ENCODE peak calls at places on chromosomes 11 and 22, in five cellular contexts. G, L, P, Y and R are unnamed samples. For H3K9me3, the result is how much of the 10 kb centered on the place peaks cover.

GRCh38 chr22:24156146-24156914 is 25.0 kb upstream of the SUSD2 start:
- DNase-seq in G (peak), L (no peak), P (peak), Y (peak), R (peak)

GRCh38 chr11:78800089-78800690 is 225.5 kb upstream of the NARS2 start:
- DNase-seq in G (no peak), L (no peak), P (no peak), Y (no peak), R (no peak)

GRCh38 chr11:69131644-69132300 is 24.0 kb upstream of the SMIM38 start:
- DNase-seq in G (no peak), L (peak), P (no peak), Y (peak), R (no peak)

GRCh38 chr11:130798801-130799200 is 117.5 kb downstream of the SNX19 start:
- DNase-seq in G (no peak), L (no peak), P (no peak), Y (no peak), R (no peak)

GRCh38 chr11:2269601-2270321 is 627 bp downstream of the ASCL2 start:
- DNase-seq in G (peak), L (peak), P (no peak), Y (no peak), R (no peak)

GRCh38 chr22:28329582-28330073 is 350.0 kb downstream of the TTC28 start:
- DNase-seq in G (no peak), L (no peak), P (no peak), Y (no peak), R (no peak)

GRCh38 chr11:46272816-46273427 is 4.5 kb upstream of the CREB3L1 start:
- DNase-seq in G (no peak), L (no peak), P (no peak), Y (no peak), R (no peak)

GRCh38 chr11:96393753-96394348 is 4.0 kb downstream of the JRKL start:
- DNase-seq in G (no peak), L (no peak), P (no peak), Y (peak), R (no peak)

GRCh38 chr11:105489431-105489830 is 120.4 kb upstream of the GRIA4 start:
- DNase-seq in G (no peak), L (no peak), P (no peak), Y (no peak), R (no peak)

GRCh38 chr11:126917531-126918204 is 82.9 kb downstream of the KIRREL3 start:
- DNase-seq in G (no peak), L (no peak), P (no peak), Y (no peak), R (no peak)

GRCh38 chr11:14657841-14658240 is 14.2 kb downstream of the PDE3B start:
- DNase-seq in G (no peak), L (no peak), P (no peak), Y (no peak), R (no peak)

GRCh38 chr11:105611837-105612480 is 2.1 kb downstream of the GRIA4 start:
- DNase-seq in G (no peak), L (peak), P (no peak), Y (no peak), R (no peak)

GRCh38 chr22:20600137-20600673 is 92.8 kb downstream of the MED15 start:
- DNase-seq in G (no peak), L (no peak), P (no peak), Y (no peak), R (no peak)

GRCh38 chr22:45709004-45709739 is 37.5 kb downstream of the ATXN10 start:
- DNase-seq in G (no peak), L (no peak), P (no peak), Y (no peak), R (no peak)

GRCh38 chr11:106061936-106062591 is 15.1 kb downstream of the KBTBD3 start:
- DNase-seq in G (no peak), L (no peak), P (no peak), Y (no peak), R (no peak)

GRCh38 chr11:36075053-36075452 is 131.2 kb downstream of the LDLRAD3 start:
- DNase-seq in G (no peak), L (no peak), P (no peak), Y (peak), R (no peak)

GRCh38 chr11:75273331-75273988 is 32.9 kb downstream of the TPBGL start:
- DNase-seq in G (peak), L (peak), P (no peak), Y (no peak), R (no peak)

GRCh38 chr22:22031571-22031970 is 49.0 kb upstream of the TOP3B start:
- DNase-seq in G (no peak), L (no peak), P (no peak), Y (no peak), R (no peak)

GRCh38 chr11:9473408-9473807 is 12.6 kb downstream of the ZNF143 start:
- DNase-seq in G (no peak), L (no peak), P (no peak), Y (no peak), R (no peak)

GRCh38 chr11:61784506-61784805 is 7.9 kb downstream of the TMEM258 start:
- DNase-seq in G (no peak), L (no peak), P (no peak), Y (peak), R (no peak)

GRCh38 chr11:111811445-111811844 is 45.3 kb upstream of the PPP2R1B start:
- DNase-seq in G (no peak), L (no peak), P (no peak), Y (no peak), R (no peak)

GRCh38 chr11:111808063-111808588 is 41.9 kb upstream of the PPP2R1B start:
- DNase-seq in G (no peak), L (no peak), P (no peak), Y (no peak), R (no peak)

GRCh38 chr11:111808834-111809233 is 42.6 kb upstream of the PPP2R1B start:
- DNase-seq in G (no peak), L (no peak), P (no peak), Y (no peak), R (no peak)

GRCh38 chr11:111812211-111812610 is 46.0 kb upstream of the PPP2R1B start:
- DNase-seq in G (no peak), L (no peak), P (no peak), Y (no peak), R (no peak)

GRCh38 chr11:111807098-111807497 is 40.9 kb upstream of the PPP2R1B start:
- DNase-seq in G (no peak), L (no peak), P (no peak), Y (no peak), R (no peak)
- H3K9me3 ChIP-seq in G (under half), L (under half), P (under half), Y (under half), R (under half)

GRCh38 chr11:134668796-134669195 is 256.8 kb upstream of the B3GAT1 start:
- DNase-seq in G (no peak), L (peak), P (no peak), Y (no peak), R (no peak)

GRCh38 chr11:134670961-134671370 is 258.9 kb upstream of the B3GAT1 start:
- DNase-seq in G (no peak), L (peak), P (no peak), Y (no peak), R (no peak)

GRCh38 chr11:134668076-134668475 is 256.0 kb upstream of the B3GAT1 start:
- DNase-seq in G (no peak), L (peak), P (no peak), Y (no peak), R (no peak)

GRCh38 chr11:134670247-134670646 is 258.2 kb upstream of the B3GAT1 start:
- DNase-seq in G (no peak), L (peak), P (no peak), Y (no peak), R (no peak)

DNA sequence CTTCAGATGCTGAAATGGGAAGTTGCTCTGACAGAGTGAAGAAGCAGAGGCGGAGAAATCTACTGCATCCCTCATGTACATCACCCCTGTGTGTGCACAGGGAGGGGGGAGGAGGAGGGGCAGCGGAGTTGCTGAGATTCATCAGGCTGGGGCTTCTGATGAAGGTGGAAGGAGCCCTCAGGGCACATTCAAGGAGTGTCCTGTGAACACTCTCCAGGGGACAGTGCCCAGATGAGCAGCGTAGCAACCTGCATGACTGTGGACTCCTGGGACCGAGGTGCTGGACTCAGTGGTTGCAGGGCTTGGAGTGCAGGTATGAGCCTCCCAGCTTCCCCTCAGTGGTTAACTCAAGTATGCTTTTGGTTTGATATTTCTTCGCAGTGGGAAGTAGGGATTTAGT is 257.8 kb upstream of the B3GAT1 start:
- DNase-seq in G (no peak), L (peak), P (no peak), Y (no peak), R (no peak)
- H3K9me3 ChIP-seq in G (under half), L (under half), P (under half), Y (under half), R (under half)

GRCh38 chr11:100903284-100903683 is 216.2 kb downstream of the ARHGAP42 start:
- DNase-seq in G (no peak), L (no peak), P (no peak), Y (no peak), R (no peak)
- H3K9me3 ChIP-seq in G (under half), L (under half), P (under half), Y (under half), R (under half)

DNA sequence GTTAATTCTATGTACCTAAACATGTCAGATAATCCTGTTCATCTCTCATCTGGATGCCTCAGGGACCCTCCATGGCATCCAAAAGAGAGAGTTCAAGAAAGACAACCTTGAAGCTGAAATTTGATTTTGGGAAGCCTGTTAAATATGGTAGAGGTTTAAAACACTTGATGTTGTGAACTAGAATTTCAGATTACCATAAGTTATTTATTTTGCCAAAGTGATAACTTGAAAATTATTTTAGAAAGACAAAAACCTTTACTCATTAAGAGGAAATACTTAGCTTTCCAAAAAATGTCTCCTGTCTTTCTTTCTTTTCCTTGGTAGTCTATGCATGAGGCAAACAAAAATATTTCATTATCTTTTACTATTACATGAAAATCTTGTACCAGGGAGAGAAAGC is 714.0 kb downstream of the NTM start:
- DNase-seq in G (no peak), L (no peak), P (no peak), Y (no peak), R (no peak)
- H3K9me3 ChIP-seq in G (under half), L (under half), P (under half), Y (under half), R (under half)

DNA sequence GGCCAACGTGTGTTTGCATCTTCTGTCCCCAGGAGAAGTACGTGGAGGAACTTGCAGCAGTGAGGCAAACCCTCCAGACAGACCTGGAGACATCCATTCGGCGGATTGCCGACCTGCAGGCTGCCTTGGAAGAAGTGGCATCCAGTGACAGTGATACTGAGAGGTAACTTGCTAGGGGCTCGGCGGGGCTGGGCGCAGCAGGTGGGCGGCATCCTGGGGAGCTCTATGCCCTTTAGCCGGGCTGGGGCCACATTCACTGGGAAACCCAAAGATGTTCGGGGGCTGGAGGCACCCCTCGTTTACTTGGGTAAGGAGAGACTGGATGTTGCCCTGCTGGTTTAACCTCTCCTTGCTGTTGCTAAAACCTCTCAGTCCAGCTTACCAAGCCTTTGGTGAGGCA is 176.9 kb upstream of the SEZ6L start:
- DNase-seq in G (no peak), L (no peak), P (no peak), Y (no peak), R (no peak)
- H3K9me3 ChIP-seq in G (under half), L (under half), P (under half), Y (under half), R (under half)

DNA sequence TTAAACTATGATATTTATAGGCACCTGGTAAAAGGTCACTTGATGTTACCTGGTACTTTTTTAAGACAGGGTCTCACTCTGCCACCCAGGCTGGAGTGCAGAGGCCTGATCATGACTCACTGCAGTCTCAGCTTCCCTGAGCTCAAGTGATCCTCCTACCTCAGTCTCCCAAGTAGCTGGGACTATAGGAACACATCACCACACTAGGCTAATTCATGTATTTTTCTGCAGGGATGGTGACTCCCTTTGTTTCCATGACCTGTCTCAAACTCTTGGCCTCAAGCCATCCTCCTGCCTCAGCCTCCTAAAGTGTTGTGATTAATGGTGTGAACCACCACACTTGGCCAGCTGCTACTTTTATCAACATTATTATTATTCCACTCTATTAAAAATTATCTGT is 47.6 kb downstream of the OR4C45 start:
- DNase-seq in G (no peak), L (no peak), P (no peak), Y (no peak), R (no peak)
- H3K9me3 ChIP-seq in G (under half), L (half or more), P (under half), Y (under half), R (under half)

GRCh38 chr22:47409501-47410275 is 647.2 kb downstream of the TBC1D22A start:
- DNase-seq in G (no peak), L (no peak), P (no peak), Y (no peak), R (no peak)

GRCh38 chr22:47406896-47407295 is 644.4 kb downstream of the TBC1D22A start:
- DNase-seq in G (no peak), L (no peak), P (no peak), Y (no peak), R (no peak)

GRCh38 chr22:47408409-47408808 is 646.0 kb downstream of the TBC1D22A start:
- DNase-seq in G (no peak), L (no peak), P (no peak), Y (no peak), R (no peak)

GRCh38 chr22:47406180-47406723 is 643.8 kb downstream of the TBC1D22A start:
- DNase-seq in G (no peak), L (no peak), P (no peak), Y (no peak), R (no peak)

GRCh38 chr22:47407626-47408025 is 645.2 kb downstream of the TBC1D22A start:
- DNase-seq in G (no peak), L (no peak), P (no peak), Y (no peak), R (no peak)
- H3K9me3 ChIP-seq in G (under half), L (under half), P (under half), Y (under half), R (under half)

GRCh38 chr22:49689255-49689770 is 138.4 kb downstream of the BRD1 start:
- DNase-seq in G (no peak), L (peak), P (no peak), Y (no peak), R (no peak)

GRCh38 chr22:49687333-49687732 is 140.3 kb downstream of the BRD1 start:
- DNase-seq in G (no peak), L (peak), P (no peak), Y (no peak), R (no peak)

GRCh38 chr22:49686495-49687219 is 141.0 kb downstream of the BRD1 start:
- DNase-seq in G (no peak), L (peak), P (no peak), Y (no peak), R (no peak)

GRCh38 chr22:49688516-49689254 is 139.0 kb downstream of the BRD1 start:
- DNase-seq in G (no peak), L (peak), P (no peak), Y (no peak), R (no peak)

GRCh38 chr22:49687786-49688515 is 139.7 kb downstream of the BRD1 start:
- DNase-seq in G (no peak), L (peak), P (no peak), Y (no peak), R (no peak)
- H3K9me3 ChIP-seq in G (under half), L (under half), P (under half), Y (under half), R (under half)

DNA sequence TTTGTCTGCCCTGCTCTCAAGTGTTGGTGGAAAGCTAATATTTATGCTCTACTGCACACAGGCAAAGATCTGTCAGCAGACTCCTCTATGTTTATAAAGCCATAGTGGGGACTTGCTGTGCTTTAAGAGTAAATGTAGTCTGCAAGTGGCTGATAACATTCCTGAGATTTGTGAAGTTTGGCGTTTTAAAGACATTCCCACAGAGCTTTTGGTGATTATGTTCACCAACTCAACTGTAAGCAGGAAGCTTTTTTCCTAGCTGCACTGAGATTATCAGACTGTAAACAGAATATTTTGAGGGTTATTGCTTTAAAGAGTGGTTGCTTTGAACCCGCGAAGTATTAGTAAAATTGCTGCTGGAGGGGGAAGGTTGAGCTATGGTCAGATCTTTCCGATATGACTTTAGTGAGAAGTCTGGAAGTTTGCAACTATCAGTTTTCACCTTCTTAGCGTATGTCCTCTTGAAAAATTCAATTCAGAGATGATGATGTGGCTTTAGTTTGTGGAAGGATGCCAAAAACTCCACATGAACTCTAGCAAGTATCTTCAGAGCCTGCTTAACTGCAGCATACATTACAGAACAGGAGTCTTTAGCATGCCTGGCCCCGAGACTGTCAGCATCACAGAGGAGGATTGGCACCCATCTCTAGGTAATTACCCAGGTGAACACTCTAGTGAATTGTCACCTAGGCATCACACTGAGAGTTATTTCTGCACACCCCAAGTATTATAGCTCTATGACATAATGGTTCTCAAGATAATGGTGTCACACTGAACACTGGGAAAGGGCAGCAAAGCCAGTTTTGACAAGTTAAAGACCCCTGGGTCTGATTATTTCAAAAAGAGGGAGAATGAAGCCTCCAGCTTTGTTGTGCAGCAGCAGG is 89.9 kb downstream of the MTNR1B start:
- DNase-seq in G (no peak), L (no peak), P (no peak), Y (peak), R (no peak)
- H3K9me3 ChIP-seq in G (under half), L (under half), P (under half), Y (under half), R (under half)

GRCh38 chr22:47556473-47556872 is 794.0 kb downstream of the TBC1D22A start:
- DNase-seq in G (no peak), L (no peak), P (no peak), Y (no peak), R (no peak)
- H3K9me3 ChIP-seq in G (under half), L (half or more), P (under half), Y (under half), R (under half)